ENCODE peak calls at places on chromosomes 4 and X, in ten cellular contexts. K, Z, C, O, M, P, V, Q, E and L are unnamed samples.

GRCh38 chrX:70042399-70043371 is 7.1 kb downstream of the AWAT2 start:
- DNase-seq in K (no peak), Z (peak), C (peak), O (no peak), M (no peak), P (no peak), V (no peak), Q (no peak), E (no peak), L (no peak)

GRCh38 chrX:154734101-154734781 is 16.6 kb downstream of the GAB3 start:
- DNase-seq in K (peak), Z (peak), C (no peak), O (no peak), M (no peak), P (no peak), V (no peak), Q (no peak), E (no peak), L (no peak)

GRCh38 chr4:26136615-26137014 is 184.2 kb upstream of the RBPJ start:
- DNase-seq in K (no peak), Z (no peak), C (no peak), O (no peak), M (no peak), P (no peak), V (no peak), Q (no peak), E (no peak), L (no peak)

GRCh38 chr4:55491486-55491885 is 55.2 kb downstream of the CLOCK start:
- DNase-seq in K (no peak), Z (peak), C (no peak), O (no peak), M (no peak), P (no peak), V (no peak), Q (no peak), E (no peak), L (no peak)

GRCh38 chr4:25779021-25779420 is 83.8 kb downstream of the SEL1L3 start:
- DNase-seq in K (no peak), Z (peak), C (no peak), O (no peak), M (no peak), P (no peak), V (no peak), Q (no peak), E (no peak), L (no peak)

GRCh38 chr4:8215001-8215427 is 15.9 kb downstream of the SH3TC1 start:
- DNase-seq in K (no peak), Z (peak), C (peak), O (no peak), M (no peak), P (peak), V (no peak), Q (no peak), E (no peak), L (no peak)

GRCh38 chr4:144666539-144667175 is 20.7 kb downstream of the HHIP start:
- DNase-seq in K (no peak), Z (peak), C (no peak), O (no peak), M (no peak), P (peak), V (no peak), Q (no peak), E (no peak), L (no peak)

GRCh38 chrX:9646471-9647038 is 119.1 kb downstream of the GPR143 start:
- DNase-seq in K (no peak), Z (peak), C (no peak), O (no peak), M (no peak), P (no peak), V (no peak), Q (no peak), E (no peak), L (no peak)

DNA sequence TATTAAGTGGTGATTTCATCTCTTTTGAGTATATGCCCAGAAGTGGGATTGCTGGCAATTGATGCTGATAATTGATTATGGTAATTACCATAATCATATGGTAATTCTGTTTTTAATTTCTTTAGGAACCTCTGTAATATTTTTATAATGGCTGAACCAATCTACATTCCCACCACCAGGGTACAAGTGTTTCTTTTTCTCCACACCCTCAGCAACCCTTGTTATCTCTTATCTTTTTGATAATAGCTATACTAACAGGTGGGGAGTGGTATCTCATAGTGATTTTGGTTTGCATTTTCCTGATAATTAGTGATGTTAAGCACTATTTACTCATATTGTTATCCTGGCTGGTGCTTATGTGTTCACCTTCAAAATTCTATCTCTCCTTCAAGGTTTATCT is 212.6 kb downstream of the FMR1NB start:
- DNase-seq in K (no peak), Z (no peak), C (no peak), O (no peak), M (no peak), P (no peak), V (no peak), Q (no peak), E (no peak), L (no peak)
- TF ChIP-seq CTCF in K (no peak), Z (no peak), C (no peak), O (no peak), M (peak), P (no peak), V (peak), Q (no peak), E (no peak), L (no peak)

GRCh38 chrX:149950681-149951080 is 12.4 kb upstream of the EOLA2 start:
- DNase-seq in K (no peak), Z (peak), C (no peak), O (no peak), M (peak), P (peak), V (no peak), Q (peak), E (peak), L (no peak)
- TF ChIP-seq CTCF in K (peak), Z (peak), C (peak), O (peak), M (peak), P (peak), V (peak), Q (no peak), E (peak), L (peak)

DNA sequence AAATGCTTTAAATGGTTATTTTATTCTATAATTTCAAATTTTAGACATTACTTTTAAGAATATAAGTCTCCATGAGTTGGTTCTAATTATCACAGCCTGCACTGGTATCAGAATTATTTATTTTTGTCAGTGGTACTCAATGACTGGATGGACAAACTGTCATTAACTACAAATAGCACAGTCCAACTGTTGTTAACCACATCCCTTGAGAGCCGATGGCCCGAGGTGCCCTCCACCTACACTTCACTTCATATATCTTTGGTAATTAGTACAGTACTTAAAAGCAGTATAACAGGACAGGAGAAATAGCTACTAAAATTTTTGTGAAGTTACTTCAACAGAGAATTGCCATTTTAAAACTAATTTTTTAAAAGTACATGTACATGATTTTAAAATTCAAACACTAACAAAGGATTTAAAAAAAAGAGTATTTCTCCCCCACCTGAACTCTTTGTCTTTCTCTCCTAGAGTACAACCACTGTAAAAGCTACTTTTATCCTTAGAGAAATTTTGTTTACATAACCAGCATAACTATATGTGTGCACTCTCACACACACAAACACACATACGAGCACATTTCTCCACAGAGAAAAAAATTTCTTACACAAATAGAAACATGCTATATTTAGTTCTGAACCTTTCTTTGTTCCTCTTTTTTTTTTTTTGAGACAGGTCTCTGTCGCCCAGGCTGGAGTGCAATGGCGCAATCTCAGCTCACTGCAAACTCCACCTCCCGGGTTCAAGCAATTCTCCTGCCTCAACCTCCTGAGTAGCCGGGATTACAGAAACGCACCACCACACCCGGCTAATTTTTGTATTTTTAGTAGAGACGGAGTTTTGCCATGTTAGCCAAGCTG is 6.5 kb downstream of the TIFA start:
- DNase-seq in K (peak), Z (peak), C (no peak), O (no peak), M (no peak), P (no peak), V (no peak), Q (no peak), E (no peak), L (no peak)
- TF ChIP-seq CTCF in K (no peak), Z (no peak), C (no peak), O (no peak), M (no peak), P (no peak), V (no peak), Q (no peak), E (no peak), L (no peak)

DNA sequence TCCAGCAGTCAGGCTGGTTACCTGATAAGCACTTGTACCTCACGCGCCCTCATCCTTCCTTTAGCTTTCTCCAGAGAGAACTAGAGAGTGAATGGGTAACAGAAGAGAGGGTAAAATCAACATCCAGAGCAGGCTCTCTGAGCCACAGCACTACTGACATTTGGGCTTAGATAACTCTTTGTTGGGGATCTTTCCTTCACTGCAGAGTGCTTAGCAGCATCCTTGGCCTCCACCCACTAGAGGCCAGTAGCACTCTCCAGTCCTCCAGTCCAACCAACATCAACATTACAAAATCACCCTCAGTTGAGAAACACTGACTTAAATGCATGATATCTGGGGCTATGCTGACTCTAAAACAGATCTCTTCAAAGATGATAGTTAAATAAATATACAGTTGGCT is 220.7 kb downstream of the TACR3 start:
- DNase-seq in K (no peak), Z (no peak), C (no peak), O (no peak), M (no peak), P (no peak), V (no peak), Q (no peak), E (no peak), L (no peak)
- TF ChIP-seq CTCF in K (no peak), Z (no peak), C (no peak), O (no peak), M (no peak), P (peak), V (no peak), Q (no peak), E (peak), L (no peak)

GRCh38 chrX:87582453-87582852 is 64.9 kb downstream of the KLHL4 start:
- DNase-seq in K (no peak), Z (no peak), C (no peak), O (no peak), M (no peak), P (no peak), V (no peak), Q (no peak), E (no peak), L (no peak)

GRCh38 chrX:87583679-87584078 is 66.1 kb downstream of the KLHL4 start:
- DNase-seq in K (no peak), Z (peak), C (peak), O (no peak), M (peak), P (no peak), V (no peak), Q (no peak), E (peak), L (peak)

GRCh38 chrX:87580862-87581261 is 63.3 kb downstream of the KLHL4 start:
- DNase-seq in K (no peak), Z (no peak), C (no peak), O (no peak), M (no peak), P (no peak), V (no peak), Q (no peak), E (no peak), L (no peak)

DNA sequence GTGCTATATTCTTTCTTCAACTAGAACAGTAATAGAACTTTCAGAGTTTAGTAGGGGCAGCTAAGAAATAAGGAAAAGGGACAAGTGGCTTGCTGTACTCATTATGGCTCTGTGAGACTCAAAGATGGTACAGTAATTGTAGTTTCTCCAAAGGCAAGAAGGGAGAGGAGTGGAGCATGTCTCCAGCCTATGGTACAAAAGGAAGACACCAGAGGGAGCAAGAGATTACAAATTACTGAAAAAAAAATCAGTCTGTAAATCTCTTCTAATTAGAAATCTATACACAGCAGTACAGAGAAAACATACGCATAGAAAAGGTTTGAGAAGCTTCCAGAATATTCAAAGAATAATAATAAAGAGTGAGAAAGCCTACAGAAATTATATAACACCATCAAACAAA is 61.4 kb downstream of the KLHL4 start:
- DNase-seq in K (no peak), Z (no peak), C (no peak), O (no peak), M (no peak), P (no peak), V (no peak), Q (no peak), E (no peak), L (no peak)
- TF ChIP-seq CTCF in K (no peak), Z (no peak), C (no peak), O (no peak), M (peak), P (no peak), V (peak), Q (no peak), E (no peak), L (no peak)

DNA sequence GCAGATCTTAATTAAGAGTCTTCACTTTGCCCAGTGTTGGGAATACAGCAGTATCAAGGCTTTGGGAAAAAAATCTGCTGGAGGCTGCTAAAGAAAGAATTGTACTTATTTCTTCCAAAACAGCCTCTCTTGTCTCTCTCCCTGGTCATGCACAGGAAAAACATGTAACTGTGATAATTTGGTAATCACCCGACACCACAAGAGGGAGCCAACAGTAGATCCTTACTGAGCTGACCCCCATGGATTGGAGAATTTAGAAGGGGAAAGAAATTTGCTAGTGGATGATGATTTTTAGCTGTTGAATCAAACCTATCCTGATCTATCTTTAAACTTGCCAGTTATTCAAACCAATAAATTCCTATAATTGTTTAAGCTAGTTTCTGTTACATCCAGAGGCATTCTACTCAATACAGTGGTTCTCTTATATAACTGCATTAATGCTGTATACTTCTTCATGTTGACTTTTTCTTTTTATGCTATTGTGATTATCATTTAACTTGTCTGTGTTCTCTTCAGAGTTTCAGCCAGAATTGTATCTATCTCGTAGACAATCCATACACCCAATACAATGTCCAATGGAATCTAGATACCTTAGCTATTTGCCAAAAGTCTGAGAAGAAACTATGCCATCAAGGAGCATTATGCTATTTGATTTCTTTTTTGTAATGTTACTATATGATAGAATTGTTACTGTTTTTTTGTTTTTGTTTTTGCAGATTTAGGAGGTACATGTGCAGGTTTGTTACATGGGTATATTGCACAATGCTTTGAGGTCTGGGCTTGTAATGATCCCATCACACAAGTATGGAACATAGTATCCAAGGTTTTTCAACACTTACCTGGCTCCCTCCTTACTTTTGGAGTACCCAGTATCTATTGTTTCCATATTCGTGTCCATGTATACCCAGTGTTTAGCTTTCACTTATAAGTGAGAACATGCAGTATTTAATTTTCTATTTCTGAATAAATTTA is 31.3 kb upstream of the ARHGEF38 start:
- DNase-seq in K (no peak), Z (peak), C (peak), O (no peak), M (peak), P (no peak), V (no peak), Q (peak), E (peak), L (no peak)
- TF ChIP-seq CTCF in K (peak), Z (peak), C (peak), O (peak), M (peak), P (peak), V (peak), Q (peak), E (peak), L (peak)

GRCh38 chr4:128633067-128633466 is 176.4 kb upstream of the JADE1 start:
- DNase-seq in K (no peak), Z (no peak), C (no peak), O (no peak), M (no peak), P (no peak), V (no peak), Q (no peak), E (no peak), L (no peak)
- TF ChIP-seq CTCF in K (no peak), Z (no peak), C (no peak), O (no peak), M (no peak), P (no peak), V (no peak), Q (no peak), E (no peak), L (no peak)

DNA sequence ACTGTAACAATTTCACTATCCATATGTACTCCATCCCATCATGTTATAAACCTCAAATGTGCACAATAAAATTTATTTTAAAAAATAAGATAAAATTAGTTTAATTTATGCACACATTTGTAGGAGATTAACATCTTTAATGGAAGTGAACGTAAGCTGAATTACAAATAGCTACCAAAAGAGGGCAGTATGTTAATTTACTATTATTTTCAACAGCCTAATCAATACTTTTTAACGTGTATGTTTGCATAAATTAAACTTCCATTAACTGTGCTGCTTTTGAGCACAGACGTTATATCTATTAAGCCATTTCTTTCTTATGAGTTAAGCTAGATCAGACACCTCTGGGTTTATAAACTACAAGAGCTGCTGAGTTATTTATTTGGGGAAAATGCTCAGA is 56.5 kb upstream of the PHKA2 start:
- DNase-seq in K (no peak), Z (no peak), C (no peak), O (no peak), M (no peak), P (no peak), V (no peak), Q (no peak), E (no peak), L (no peak)
- TF ChIP-seq CTCF in K (no peak), Z (peak), C (no peak), O (peak), M (peak), P (peak), V (peak), Q (peak), E (no peak), L (peak)